ENCODE peak calls at places on chromosomes 12 and 14, in five cellular contexts. S is neural progenitor cell, E is tibial artery, G is lung, H is pancreas. O is an unnamed sample.

GRCh38 chr14:87066221-87066817 is 926.7 kb downstream of the GALC start:
- DNase-seq in G (no peak), E (no peak), S (no peak), H (no peak), O (no peak)

GRCh38 chr12:79162948-79163347 is 298.4 kb downstream of the SYT1 start:
- DNase-seq in E (no peak), G (no peak), H (no peak), S (no peak), O (no peak)

GRCh38 chr12:79508622-79509021 is 182.1 kb downstream of the PAWR start:
- DNase-seq in S (no peak), H (no peak), G (no peak), E (no peak), O (no peak)

GRCh38 chr12:25959069-25959961 is 833 bp downstream of the RASSF8 start:
- DNase-seq in S (peak), E (peak), H (peak), G (peak), O (no peak)

GRCh38 chr14:54129850-54130640 is 173.4 kb upstream of the BMP4 start:
- DNase-seq in E (no peak), S (no peak), H (no peak), G (no peak), O (no peak)

GRCh38 chr14:32329690-32330290 is 692 bp downstream of the AKAP6 start:
- DNase-seq in H (no peak), G (no peak), E (no peak), S (no peak), O (no peak)

GRCh38 chr14:87049886-87050820 is 942.8 kb downstream of the GALC start:
- DNase-seq in S (peak), E (no peak), G (no peak), H (peak), O (peak)

GRCh38 chr14:101105045-101105444 is 201.5 kb upstream of the RTL1 start:
- DNase-seq in S (no peak), G (peak), H (no peak), E (no peak), O (no peak)

GRCh38 chr12:79127268-79127895 is 262.8 kb downstream of the SYT1 start:
- DNase-seq in S (no peak), G (no peak), E (no peak), H (no peak), O (no peak)

GRCh38 chr12:12010277-12011031 is 60.3 kb upstream of the BCL2L14 start:
- DNase-seq in S (no peak), G (peak), E (peak), H (no peak), O (no peak)

DNA sequence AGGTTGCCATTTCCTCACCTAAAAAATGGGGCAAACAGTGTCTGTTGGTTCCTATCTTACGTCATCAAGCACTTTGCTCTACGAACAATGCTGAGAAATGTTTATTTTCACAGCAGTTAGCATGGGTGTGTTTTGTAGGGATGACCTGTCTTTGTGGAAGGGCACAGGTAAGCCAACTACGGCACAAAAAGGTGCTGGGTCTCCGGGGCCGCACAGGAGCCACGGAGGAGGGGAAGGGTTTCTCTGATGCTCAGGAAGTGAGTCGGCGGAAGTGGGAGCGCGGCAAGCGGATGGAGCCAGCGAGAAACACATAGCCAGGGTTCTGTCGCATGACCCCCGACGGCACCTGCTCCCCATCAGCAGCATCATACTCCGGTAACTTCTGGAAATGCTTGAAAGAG is 65.6 kb upstream of the TCL1B start:
- DNase-seq in G (no peak), E (no peak), S (no peak), H (no peak), O (no peak)
- H3K4me3 ChIP-seq in G (no peak), E (no peak), S (no peak), H (no peak), O (peak)

GRCh38 chr12:43271659-43272058 is 280.3 kb downstream of the ADAMTS20 start:
- DNase-seq in E (no peak), H (no peak), S (no peak), G (no peak), O (no peak)
- TF ChIP-seq CTCF in E (no peak), H (no peak), S (no peak), G (no peak), O (no peak)

GRCh38 chr12:122966743-122967058 is 438 bp upstream of the ABCB9 start:
- DNase-seq in H (no peak), G (no peak), S (no peak), E (no peak), O (no peak)

GRCh38 chr12:122965851-122966742 is at the start of gene ABCB9:
- DNase-seq in H (peak), E (peak), S (peak), G (peak), O (peak)

GRCh38 chr12:122965356-122965755 is 907 bp downstream of the ABCB9 start:
- DNase-seq in S (peak), H (peak), G (no peak), E (peak), O (no peak)

GRCh38 chr12:122963928-122964240 is 2.4 kb downstream of the ABCB9 start:
- DNase-seq in H (peak), G (no peak), E (peak), S (no peak), O (no peak)

GRCh38 chr12:122964439-122965257 is 1.6 kb downstream of the ABCB9 start:
- DNase-seq in H (no peak), E (no peak), S (peak), G (no peak), O (no peak)
- H3K4me3 ChIP-seq in H (no peak), E (no peak), S (no peak), G (no peak), O (no peak)

GRCh38 chr12:93745304-93745703 is 68.1 kb downstream of the CRADD start:
- DNase-seq in H (no peak), G (no peak), E (no peak), S (no peak), O (no peak)
- TF ChIP-seq CTCF in H (no peak), G (no peak), E (no peak), S (no peak), O (no peak)

DNA sequence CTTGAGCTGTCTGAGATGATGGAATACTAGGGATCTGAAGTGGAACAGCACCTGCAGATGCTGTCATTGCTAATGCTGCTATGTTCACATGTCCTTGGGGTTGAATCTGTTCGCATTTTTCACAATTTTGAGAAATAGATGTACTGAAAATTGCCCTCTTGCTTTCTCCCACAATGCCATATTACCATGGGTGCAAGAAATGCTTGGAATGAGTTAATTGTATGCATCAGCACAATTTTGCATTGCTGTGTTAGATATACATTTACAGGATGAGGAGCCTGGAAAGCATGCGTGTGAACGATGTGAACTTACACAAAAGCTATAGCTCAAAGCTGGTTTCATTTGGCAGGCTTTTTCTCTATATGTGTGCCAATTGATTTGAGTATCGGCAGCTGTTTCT is 105.7 kb downstream of the FGD4 start:
- DNase-seq in S (no peak), H (no peak), E (no peak), G (no peak), O (no peak)
- H3K4me3 ChIP-seq in S (peak), H (no peak), E (no peak), G (no peak), O (no peak)

GRCh38 chr12:1083086-1083887 is 92.3 kb downstream of the ERC1 start:
- DNase-seq in G (no peak), H (no peak), S (peak), E (no peak), O (no peak)
- TF ChIP-seq CTCF in G (no peak), H (no peak), S (no peak), E (no peak), O (no peak)